ENCODE peak calls at places on chromosomes 3 and 15, in five cellular contexts. A is coronary artery; E is mesenchymal stem cell; Z is cardiac fibroblast; J is stimulated activated CD8-positive, alpha-beta memory T cell treated with anti-CD3 and anti-CD28 coated beads, Interleukin-4, amount 100 ng/mL, for 24 hours. B is an unnamed sample.

GRCh38 chr15:57827021-57827420 is 120.5 kb downstream of the POLR2M start:
- DNase-seq in E (no peak), J (no peak), Z (no peak), A (no peak), B (no peak)

GRCh38 chr3:126077754-126078153 is 6.2 kb downstream of the SLC41A3 start:
- DNase-seq in J (no peak), A (no peak), E (no peak), Z (no peak), B (no peak)

GRCh38 chr15:57256941-57257340 is 119.4 kb upstream of the CGNL1 start:
- DNase-seq in J (no peak), A (no peak), Z (no peak), E (no peak), B (no peak)

GRCh38 chr3:25834346-25834745 is 44.5 kb downstream of the OXSM start:
- DNase-seq in Z (no peak), E (no peak), A (no peak), J (no peak), B (no peak)

GRCh38 chr3:62601238-62601856 is 228.0 kb upstream of the FEZF2 start:
- DNase-seq in A (no peak), J (no peak), E (peak), Z (peak), B (peak)

GRCh38 chr3:177966493-177966892 is 569.7 kb upstream of the KCNMB2 start:
- DNase-seq in A (no peak), J (no peak), Z (no peak), E (no peak), B (no peak)

GRCh38 chr15:20341901-20342605 is 199.5 kb downstream of the GOLGA6L6 start:
- DNase-seq in E (no peak), J (no peak), A (peak), Z (no peak), B (no peak)

GRCh38 chr3:133570139-133570936 is 3.1 kb upstream of the CDV3 start:
- DNase-seq in J (no peak), E (peak), Z (peak), A (no peak), B (peak)

GRCh38 chr15:29045717-29046116 is 159.9 kb downstream of the APBA2 start:
- DNase-seq in E (peak), Z (no peak), J (no peak), A (no peak), B (peak)

B was measured in hepatic stellate cell.